ENCODE peak calls at places on chromosomes 7 and 10, in eight cellular contexts. W is EL, C is fibroblast of lung, B is kidney tubule cell, D is activated T-cell treated with anti-CD3 and anti-CD28 coated beads for 1 hour, H is psoas muscle, A is MCF 10A, M is lower lobe of right lung. P is an unnamed sample.

GRCh38 chr10:25082276-25083204 is 66.1 kb downstream of the THNSL1 start:
- DNase-seq in W (no peak), C (peak), B (no peak), D (no peak), H (no peak), A (no peak), M (no peak), P (no peak)

GRCh38 chr10:118342638-118343020 is 505 bp upstream of the FAM204A start:
- DNase-seq in W (peak), C (peak), B (no peak), D (no peak), H (no peak), A (no peak), M (no peak), P (peak)

GRCh38 chr7:139871276-139871675 is 42.2 kb downstream of the TBXAS1 start:
- DNase-seq in W (peak), C (peak), B (no peak), D (no peak), H (no peak), A (no peak), M (no peak), P (no peak)

GRCh38 chr10:105827133-105827532 is 1186.0 kb downstream of the SORCS3 start:
- DNase-seq in W (no peak), C (no peak), B (no peak), D (no peak), H (no peak), A (no peak), M (no peak), P (no peak)

GRCh38 chr10:130935897-130936550 is 375.5 kb downstream of the TCERG1L start:
- DNase-seq in W (no peak), C (no peak), B (no peak), D (no peak), H (no peak), A (no peak), M (no peak), P (no peak)

GRCh38 chr7:75565129-75565528 is 73.0 kb downstream of the SPDYE5 start:
- DNase-seq in W (peak), C (peak), B (peak), D (no peak), H (no peak), A (peak), M (no peak), P (peak)

GRCh38 chr7:2278026-2278425 is 36.0 kb downstream of the NUDT1 start:
- DNase-seq in W (no peak), C (no peak), B (no peak), D (no peak), H (no peak), A (no peak), M (no peak), P (no peak)

GRCh38 chr7:113873554-113874151 is 45.2 kb downstream of the PPP1R3A start:
- DNase-seq in W (peak), C (peak), B (peak), D (no peak), H (no peak), A (no peak), M (no peak), P (peak)

GRCh38 chr7:74283858-74284447 is 5.3 kb upstream of the CLIP2 start:
- DNase-seq in W (no peak), C (no peak), B (no peak), D (no peak), H (no peak), A (no peak), M (no peak), P (no peak)

GRCh38 chr10:114825513-114826253 is 4.1 kb downstream of the FHIP2A start:
- DNase-seq in W (peak), C (peak), B (peak), D (no peak), H (no peak), A (peak), M (no peak), P (peak)

GRCh38 chr7:151271699-151272355 is 23.3 kb upstream of the SMARCD3 start:
- DNase-seq in W (peak), C (no peak), B (no peak), D (no peak), H (peak), A (peak), M (peak), P (no peak)

GRCh38 chr10:95655571-95656290 is 780 bp downstream of the ALDH18A1 start:
- DNase-seq in W (peak), C (peak), B (peak), D (no peak), H (no peak), A (peak), M (no peak), P (no peak)

GRCh38 chr7:112267944-112268691 is 61.6 kb downstream of the ZNF277 start:
- DNase-seq in W (no peak), C (no peak), B (no peak), D (no peak), H (no peak), A (no peak), M (no peak), P (no peak)

GRCh38 chr10:34405611-34406462 is 409.3 kb downstream of the PARD3 start:
- DNase-seq in W (peak), C (peak), B (peak), D (no peak), H (no peak), A (peak), M (no peak), P (peak)

GRCh38 chr10:31101123-31101522 is 69.5 kb upstream of the ZNF438 start:
- DNase-seq in W (peak), C (peak), B (peak), D (peak), H (no peak), A (peak), M (no peak), P (peak)

GRCh38 chr10:110651044-110651958 is 7.2 kb downstream of the RBM20 start:
- DNase-seq in W (peak), C (peak), B (peak), D (no peak), H (peak), A (no peak), M (no peak), P (peak)

GRCh38 chr10:72736176-72736795 is 44.3 kb downstream of the MCU start:
- DNase-seq in W (peak), C (peak), B (no peak), D (no peak), H (no peak), A (no peak), M (no peak), P (no peak)

GRCh38 chr10:21532694-21533576 is 1.1 kb upstream of the MLLT10 start:
- DNase-seq in W (no peak), C (peak), B (no peak), D (no peak), H (no peak), A (peak), M (no peak), P (no peak)

GRCh38 chr10:44975487-44976331 is 2.9 kb downstream of the DEPP1 start:
- DNase-seq in W (peak), C (peak), B (peak), D (no peak), H (no peak), A (peak), M (no peak), P (peak)

GRCh38 chr7:51250517-51250916 is 66.1 kb downstream of the COBL start:
- DNase-seq in W (no peak), C (no peak), B (no peak), D (no peak), H (no peak), A (no peak), M (no peak), P (no peak)

GRCh38 chr7:128381161-128381821 is 19.8 kb upstream of the PRRT4 start:
- DNase-seq in W (no peak), C (no peak), B (no peak), D (peak), H (no peak), A (peak), M (peak), P (no peak)